ENCODE peak calls at places on chromosome 10, in six cellular contexts. U, Z, H, B, P and D are unnamed samples.

GRCh38 chr10:111076191-111076681 is 593 bp upstream of the ADRA2A start:
- DNase-seq in U (peak; percentile 51), Z (peak; percentile 42), H (peak; percentile 83), B (no peak), P (peak; percentile 27), D (peak; percentile 77)

GRCh38 chr10:92688927-92689662 is 660 bp upstream of the HHEX start:
- DNase-seq in U (no peak), Z (peak; percentile 10), H (peak; percentile 62), B (no peak), P (peak; percentile 50), D (peak; percentile 32)

GRCh38 chr10:122348512-122348911 is 26.0 kb upstream of the PLEKHA1 start:
- DNase-seq in U (peak; percentile 92), Z (no peak), H (no peak), B (no peak), P (no peak), D (peak; percentile 86)

GRCh38 chr10:31927597-31928530 is 767 bp downstream of the ARHGAP12 start:
- DNase-seq in U (peak; percentile 57), Z (peak; percentile 16), H (peak; percentile 66), B (peak; percentile 60), P (peak; percentile 12), D (peak; percentile 11)

GRCh38 chr10:58291538-58292174 is 22.7 kb downstream of the CISD1 start:
- DNase-seq in U (peak; percentile 65), Z (no peak), H (no peak), B (peak; percentile 23), P (peak; percentile 44), D (peak; percentile 28)

GRCh38 chr10:31023558-31023957 is 8.1 kb downstream of the ZNF438 start:
- DNase-seq in U (no peak), Z (no peak), H (no peak), B (no peak), P (no peak), D (no peak)

GRCh38 chr10:86769991-86770390 is 13.6 kb downstream of the BMPR1A start:
- DNase-seq in U (no peak), Z (no peak), H (no peak), B (no peak), P (no peak), D (no peak)

GRCh38 chr10:113853577-113854018 is 284 bp downstream of the DCLRE1A start:
- DNase-seq in U (peak; percentile 25), Z (no peak), H (no peak), B (no peak), P (no peak), D (peak; percentile 85)

GRCh38 chr10:19003341-19003740 is 45.3 kb upstream of the MALRD1 start:
- DNase-seq in U (no peak), Z (no peak), H (no peak), B (no peak), P (no peak), D (no peak)

GRCh38 chr10:45464958-45465567 is 91.0 kb downstream of the ALOX5 start:
- DNase-seq in U (peak; percentile 74), Z (peak; percentile 6), H (peak; percentile 85), B (peak; percentile 60), P (peak; percentile 27), D (peak; percentile 53)